ENCODE peak calls at places on chromosomes 13 and 19, in seven cellular contexts. One of them, this sample, is unnamed.
A peak's percentile ranks its signal among the peaks of the same experiment; 100 is the strongest.

GRCh38 chr19:34308381-34309367 is 54.3 kb downstream of the GARRE1 start:
- DNase-seq in NT2/D1: no peak
- DNase-seq in NCI-H524: no peak
- DNase-seq in tibial artery: no peak
- DNase-seq in psoas muscle: no peak
- DNase-seq in GM13977: no peak
- DNase-seq in hepatic stellate cell: no peak
- DNase-seq in this sample: no peak

GRCh38 chr13:28137556-28137955 is 789 bp upstream of the PAN3 start:
- DNase-seq in NT2/D1: no peak
- DNase-seq in NCI-H524: peak; percentile 59
- DNase-seq in tibial artery: no peak
- DNase-seq in psoas muscle: no peak
- DNase-seq in GM13977: no peak
- DNase-seq in hepatic stellate cell: no peak
- DNase-seq in this sample: no peak

GRCh38 chr19:17647071-17648020 is 40.8 kb downstream of the UNC13A start:
- DNase-seq in NT2/D1: no peak
- DNase-seq in NCI-H524: no peak
- DNase-seq in tibial artery: no peak
- DNase-seq in psoas muscle: no peak
- DNase-seq in GM13977: no peak
- DNase-seq in hepatic stellate cell: no peak
- DNase-seq in this sample: no peak

GRCh38 chr19:3515891-3516422 is 9.8 kb downstream of the FZR1 start:
- DNase-seq in NT2/D1: no peak
- DNase-seq in NCI-H524: no peak
- DNase-seq in tibial artery: no peak
- DNase-seq in psoas muscle: no peak
- DNase-seq in GM13977: no peak
- DNase-seq in hepatic stellate cell: no peak
- DNase-seq in this sample: no peak

GRCh38 chr19:4738734-4739133 is 15.1 kb upstream of the DPP9 start:
- DNase-seq in NT2/D1: no peak
- DNase-seq in NCI-H524: no peak
- DNase-seq in tibial artery: no peak
- DNase-seq in psoas muscle: peak; percentile 47
- DNase-seq in GM13977: no peak
- DNase-seq in hepatic stellate cell: no peak
- DNase-seq in this sample: no peak

GRCh38 chr13:101706651-101707050 is 254.2 kb downstream of the ITGBL1 start:
- DNase-seq in NT2/D1: no peak
- DNase-seq in NCI-H524: no peak
- DNase-seq in tibial artery: no peak
- DNase-seq in psoas muscle: peak; percentile 15
- DNase-seq in GM13977: no peak
- DNase-seq in hepatic stellate cell: no peak
- DNase-seq in this sample: no peak

GRCh38 chr13:87376081-87376480 is 295.1 kb upstream of the SLITRK5 start:
- DNase-seq in NT2/D1: no peak
- DNase-seq in NCI-H524: no peak
- DNase-seq in tibial artery: no peak
- DNase-seq in psoas muscle: no peak
- DNase-seq in GM13977: no peak
- DNase-seq in hepatic stellate cell: no peak
- DNase-seq in this sample: no peak

GRCh38 chr19:49820125-49820524 is 2.0 kb downstream of the MED25 start:
- DNase-seq in NT2/D1: no peak
- DNase-seq in NCI-H524: peak; percentile 17
- DNase-seq in tibial artery: no peak
- DNase-seq in psoas muscle: no peak
- DNase-seq in GM13977: no peak
- DNase-seq in hepatic stellate cell: no peak
- DNase-seq in this sample: no peak

GRCh38 chr13:52780092-52780491 is 40.5 kb upstream of the CNMD start:
- DNase-seq in NT2/D1: no peak
- DNase-seq in NCI-H524: no peak
- DNase-seq in tibial artery: no peak
- DNase-seq in psoas muscle: no peak
- DNase-seq in GM13977: no peak
- DNase-seq in hepatic stellate cell: no peak
- DNase-seq in this sample: no peak

GRCh38 chr13:99977912-99978780 is 3.4 kb upstream of the ZIC2 start:
- DNase-seq in NT2/D1: no peak
- DNase-seq in NCI-H524: peak; percentile 15
- DNase-seq in tibial artery: no peak
- DNase-seq in psoas muscle: no peak
- DNase-seq in GM13977: no peak
- DNase-seq in hepatic stellate cell: no peak
- DNase-seq in this sample: no peak